ENCODE peak calls at places on chromosomes 12 and 14, in ten cellular contexts. One of them, this sample, is unnamed.

GRCh38 chr14:37625597-37626595 is 30.5 kb downstream of the TTC6 start:
- DNase-seq in Panc1: no peak
- DNase-seq in GM06990: no peak
- DNase-seq in fibroblast of the aortic adventitia: no peak
- DNase-seq in AG10803: no peak
- DNase-seq in AG04450: no peak
- DNase-seq in K562: no peak
- DNase-seq in lower lobe of right lung: no peak
- DNase-seq in left ventricle myocardium inferior: no peak
- DNase-seq in adrenal gland: no peak
- DNase-seq in this sample: no peak

GRCh38 chr12:132495629-132496207 is 5.8 kb downstream of the FBRSL1 start:
- DNase-seq in Panc1: no peak
- DNase-seq in GM06990: no peak
- DNase-seq in fibroblast of the aortic adventitia: no peak
- DNase-seq in AG10803: no peak
- DNase-seq in AG04450: no peak
- DNase-seq in K562: no peak
- DNase-seq in lower lobe of right lung: no peak
- DNase-seq in left ventricle myocardium inferior: no peak
- DNase-seq in adrenal gland: peak
- DNase-seq in this sample: peak

GRCh38 chr12:6533653-6534157 is 612 bp upstream of the GAPDH start:
- DNase-seq in Panc1: no peak
- DNase-seq in GM06990: peak
- DNase-seq in fibroblast of the aortic adventitia: peak
- DNase-seq in AG10803: peak
- DNase-seq in AG04450: peak
- DNase-seq in K562: peak
- DNase-seq in lower lobe of right lung: peak
- DNase-seq in left ventricle myocardium inferior: peak
- DNase-seq in adrenal gland: peak
- DNase-seq in this sample: no peak

GRCh38 chr12:7989827-7990491 is 42.6 kb upstream of the FOXJ2 start:
- DNase-seq in Panc1: no peak
- DNase-seq in GM06990: peak
- DNase-seq in fibroblast of the aortic adventitia: no peak
- DNase-seq in AG10803: no peak
- DNase-seq in AG04450: no peak
- DNase-seq in K562: peak
- DNase-seq in lower lobe of right lung: peak
- DNase-seq in left ventricle myocardium inferior: peak
- DNase-seq in adrenal gland: peak
- DNase-seq in this sample: peak

GRCh38 chr12:11861155-11861863 is 209.4 kb upstream of the BCL2L14 start:
- DNase-seq in Panc1: no peak
- DNase-seq in GM06990: no peak
- DNase-seq in fibroblast of the aortic adventitia: no peak
- DNase-seq in AG10803: no peak
- DNase-seq in AG04450: no peak
- DNase-seq in K562: no peak
- DNase-seq in lower lobe of right lung: no peak
- DNase-seq in left ventricle myocardium inferior: no peak
- DNase-seq in adrenal gland: no peak
- DNase-seq in this sample: no peak

GRCh38 chr12:89129471-89129870 is 222.8 kb downstream of the DUSP6 start:
- DNase-seq in Panc1: no peak
- DNase-seq in GM06990: no peak
- DNase-seq in fibroblast of the aortic adventitia: no peak
- DNase-seq in AG10803: no peak
- DNase-seq in AG04450: no peak
- DNase-seq in K562: no peak
- DNase-seq in lower lobe of right lung: no peak
- DNase-seq in left ventricle myocardium inferior: no peak
- DNase-seq in adrenal gland: no peak
- DNase-seq in this sample: no peak

GRCh38 chr12:56151672-56152131 is 685 bp upstream of the MYL6B start:
- DNase-seq in Panc1: peak
- DNase-seq in GM06990: peak
- DNase-seq in fibroblast of the aortic adventitia: no peak
- DNase-seq in AG10803: no peak
- DNase-seq in AG04450: no peak
- DNase-seq in K562: peak
- DNase-seq in lower lobe of right lung: peak
- DNase-seq in left ventricle myocardium inferior: no peak
- DNase-seq in adrenal gland: peak
- DNase-seq in this sample: peak

GRCh38 chr14:79256311-79256879 is 954.9 kb downstream of the DIO2 start:
- DNase-seq in Panc1: no peak
- DNase-seq in GM06990: no peak
- DNase-seq in fibroblast of the aortic adventitia: no peak
- DNase-seq in AG10803: no peak
- DNase-seq in AG04450: no peak
- DNase-seq in K562: no peak
- DNase-seq in lower lobe of right lung: no peak
- DNase-seq in left ventricle myocardium inferior: no peak
- DNase-seq in adrenal gland: no peak
- DNase-seq in this sample: no peak

GRCh38 chr14:75880512-75880911 is 101.3 kb downstream of the TGFB3 start:
- DNase-seq in Panc1: no peak
- DNase-seq in GM06990: no peak
- DNase-seq in fibroblast of the aortic adventitia: no peak
- DNase-seq in AG10803: no peak
- DNase-seq in AG04450: no peak
- DNase-seq in K562: no peak
- DNase-seq in lower lobe of right lung: no peak
- DNase-seq in left ventricle myocardium inferior: no peak
- DNase-seq in adrenal gland: no peak
- DNase-seq in this sample: no peak
- TF ChIP-seq CTCF in Panc1: peak
- TF ChIP-seq CTCF in GM06990: peak
- TF ChIP-seq CTCF in fibroblast of the aortic adventitia: no peak
- TF ChIP-seq CTCF in AG10803: no peak
- TF ChIP-seq CTCF in AG04450: no peak
- TF ChIP-seq CTCF in K562: peak
- TF ChIP-seq CTCF in lower lobe of right lung: peak
- TF ChIP-seq CTCF in left ventricle myocardium inferior: no peak
- TF ChIP-seq CTCF in adrenal gland: no peak
- TF ChIP-seq CTCF in this sample: no peak

GRCh38 chr12:95203477-95203843 is 13.8 kb downstream of the FGD6 start:
- DNase-seq in Panc1: no peak
- DNase-seq in GM06990: no peak
- DNase-seq in fibroblast of the aortic adventitia: peak
- DNase-seq in AG10803: no peak
- DNase-seq in AG04450: no peak
- DNase-seq in K562: no peak
- DNase-seq in lower lobe of right lung: no peak
- DNase-seq in left ventricle myocardium inferior: no peak
- DNase-seq in adrenal gland: no peak
- DNase-seq in this sample: no peak
- H3K4me3 ChIP-seq in Panc1: peak
- H3K4me3 ChIP-seq in GM06990: no peak
- H3K4me3 ChIP-seq in fibroblast of the aortic adventitia: no peak
- H3K4me3 ChIP-seq in AG10803: no peak
- H3K4me3 ChIP-seq in AG04450: no peak
- H3K4me3 ChIP-seq in K562: no peak
- H3K4me3 ChIP-seq in lower lobe of right lung: no peak
- H3K4me3 ChIP-seq in left ventricle myocardium inferior: no peak
- H3K4me3 ChIP-seq in adrenal gland: no peak
- H3K4me3 ChIP-seq in this sample: no peak

GRCh38 chr12:14572401-14572800 is 4.7 kb upstream of the PLBD1 start:
- DNase-seq in Panc1: no peak
- DNase-seq in GM06990: no peak
- DNase-seq in fibroblast of the aortic adventitia: no peak
- DNase-seq in AG10803: no peak
- DNase-seq in AG04450: no peak
- DNase-seq in K562: no peak
- DNase-seq in lower lobe of right lung: no peak
- DNase-seq in left ventricle myocardium inferior: no peak
- DNase-seq in adrenal gland: no peak
- DNase-seq in this sample: no peak
- TF ChIP-seq CTCF in Panc1: peak
- TF ChIP-seq CTCF in GM06990: no peak
- TF ChIP-seq CTCF in fibroblast of the aortic adventitia: no peak
- TF ChIP-seq CTCF in AG10803: no peak
- TF ChIP-seq CTCF in AG04450: no peak
- TF ChIP-seq CTCF in K562: no peak
- TF ChIP-seq CTCF in lower lobe of right lung: no peak
- TF ChIP-seq CTCF in left ventricle myocardium inferior: peak
- TF ChIP-seq CTCF in adrenal gland: no peak
- TF ChIP-seq CTCF in this sample: no peak

GRCh38 chr12:90292183-90292582 is 583.5 kb upstream of the ATP2B1 start:
- DNase-seq in Panc1: no peak
- DNase-seq in GM06990: no peak
- DNase-seq in fibroblast of the aortic adventitia: no peak
- DNase-seq in AG10803: no peak
- DNase-seq in AG04450: no peak
- DNase-seq in K562: no peak
- DNase-seq in lower lobe of right lung: no peak
- DNase-seq in left ventricle myocardium inferior: no peak
- DNase-seq in adrenal gland: no peak
- DNase-seq in this sample: no peak

GRCh38 chr12:90290980-90291975 is 582.6 kb upstream of the ATP2B1 start:
- DNase-seq in Panc1: no peak
- DNase-seq in GM06990: no peak
- DNase-seq in fibroblast of the aortic adventitia: peak
- DNase-seq in AG10803: peak
- DNase-seq in AG04450: no peak
- DNase-seq in K562: no peak
- DNase-seq in lower lobe of right lung: no peak
- DNase-seq in left ventricle myocardium inferior: no peak
- DNase-seq in adrenal gland: peak
- DNase-seq in this sample: no peak

GRCh38 chr12:90287585-90287984 is 578.9 kb upstream of the ATP2B1 start:
- DNase-seq in Panc1: no peak
- DNase-seq in GM06990: no peak
- DNase-seq in fibroblast of the aortic adventitia: no peak
- DNase-seq in AG10803: no peak
- DNase-seq in AG04450: no peak
- DNase-seq in K562: no peak
- DNase-seq in lower lobe of right lung: no peak
- DNase-seq in left ventricle myocardium inferior: no peak
- DNase-seq in adrenal gland: no peak
- DNase-seq in this sample: no peak
- H3K4me3 ChIP-seq in Panc1: no peak
- H3K4me3 ChIP-seq in GM06990: no peak
- H3K4me3 ChIP-seq in fibroblast of the aortic adventitia: no peak
- H3K4me3 ChIP-seq in AG10803: no peak
- H3K4me3 ChIP-seq in AG04450: no peak
- H3K4me3 ChIP-seq in K562: no peak
- H3K4me3 ChIP-seq in lower lobe of right lung: no peak
- H3K4me3 ChIP-seq in left ventricle myocardium inferior: no peak
- H3K4me3 ChIP-seq in adrenal gland: no peak
- H3K4me3 ChIP-seq in this sample: no peak

DNA sequence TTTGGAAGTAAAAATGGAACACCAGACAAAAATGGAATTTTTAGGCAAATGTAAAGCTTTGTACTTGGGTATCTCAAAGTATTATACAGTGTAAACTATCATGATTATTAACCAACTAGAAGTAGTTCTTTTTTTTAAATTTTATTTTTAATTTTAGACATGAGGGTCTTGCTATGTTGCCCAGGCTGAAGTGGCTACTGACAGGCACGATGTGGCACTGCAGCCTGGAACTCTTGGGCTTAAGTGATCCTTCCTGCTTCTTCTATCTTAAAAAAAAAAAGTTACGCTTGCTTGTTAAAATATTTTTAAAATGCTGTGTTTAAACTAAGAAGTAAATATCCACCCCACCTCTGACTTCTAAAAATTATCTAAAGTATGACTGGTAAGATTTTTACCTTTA is 1.9 kb upstream of the FUT8 start:
- DNase-seq in Panc1: no peak
- DNase-seq in GM06990: no peak
- DNase-seq in fibroblast of the aortic adventitia: no peak
- DNase-seq in AG10803: no peak
- DNase-seq in AG04450: no peak
- DNase-seq in K562: no peak
- DNase-seq in lower lobe of right lung: no peak
- DNase-seq in left ventricle myocardium inferior: no peak
- DNase-seq in adrenal gland: no peak
- DNase-seq in this sample: no peak
- TF ChIP-seq CTCF in Panc1: no peak
- TF ChIP-seq CTCF in GM06990: no peak
- TF ChIP-seq CTCF in fibroblast of the aortic adventitia: no peak
- TF ChIP-seq CTCF in AG10803: no peak
- TF ChIP-seq CTCF in AG04450: no peak
- TF ChIP-seq CTCF in K562: no peak
- TF ChIP-seq CTCF in lower lobe of right lung: no peak
- TF ChIP-seq CTCF in left ventricle myocardium inferior: no peak
- TF ChIP-seq CTCF in adrenal gland: no peak
- TF ChIP-seq CTCF in this sample: no peak

GRCh38 chr14:29458547-29458946 is 469.1 kb downstream of the PRKD1 start:
- DNase-seq in Panc1: no peak
- DNase-seq in GM06990: no peak
- DNase-seq in fibroblast of the aortic adventitia: no peak
- DNase-seq in AG10803: no peak
- DNase-seq in AG04450: no peak
- DNase-seq in K562: no peak
- DNase-seq in lower lobe of right lung: no peak
- DNase-seq in left ventricle myocardium inferior: no peak
- DNase-seq in adrenal gland: no peak
- DNase-seq in this sample: no peak
- H3K4me3 ChIP-seq in Panc1: no peak
- H3K4me3 ChIP-seq in GM06990: no peak
- H3K4me3 ChIP-seq in fibroblast of the aortic adventitia: no peak
- H3K4me3 ChIP-seq in AG10803: no peak
- H3K4me3 ChIP-seq in AG04450: no peak
- H3K4me3 ChIP-seq in K562: no peak
- H3K4me3 ChIP-seq in lower lobe of right lung: no peak
- H3K4me3 ChIP-seq in left ventricle myocardium inferior: no peak
- H3K4me3 ChIP-seq in adrenal gland: no peak
- H3K4me3 ChIP-seq in this sample: no peak